ENCODE peak calls at places on chromosomes 2 and 18, in four cellular contexts. N is upper lobe of right lung; Q is GM23248; D is naive thymus-derived CD4-positive, alpha-beta T cell. H is an unnamed sample.
A peak's percentile ranks its signal among the peaks of the same experiment; 100 is the strongest.

GRCh38 chr2:198374375-198375072 is 570.1 kb downstream of the PLCL1 start:
- DNase-seq in D (no peak), Q (peak; percentile 80), N (no peak), H (peak; percentile 22)

GRCh38 chr2:2293527-2294089 is 37.5 kb downstream of the MYT1L start:
- DNase-seq in N (no peak), D (no peak), Q (no peak), H (peak; percentile 30)

GRCh38 chr2:38959938-38960608 is 70.4 kb downstream of the ARHGEF33 start:
- DNase-seq in D (peak; percentile 51), Q (peak; percentile 96), N (peak; percentile 85), H (peak; percentile 69)

GRCh38 chr2:150586858-150587257 is 99.4 kb upstream of the RND3 start:
- DNase-seq in N (no peak), D (no peak), Q (peak; percentile 91), H (no peak)

GRCh38 chr18:46067431-46068007 is 4.5 kb downstream of the PSTPIP2 start:
- DNase-seq in Q (no peak), D (no peak), N (no peak), H (no peak)

GRCh38 chr18:60019463-60019840 is 119.7 kb downstream of the PMAIP1 start:
- DNase-seq in N (no peak), Q (peak; percentile 86), D (no peak), H (no peak)

GRCh38 chr18:61173579-61173978 is 159.7 kb upstream of the CDH20 start:
- DNase-seq in Q (no peak), D (no peak), N (no peak), H (no peak)

GRCh38 chr18:29883114-29883513 is 1159.4 kb downstream of the DSC3 start:
- DNase-seq in Q (no peak), N (no peak), D (no peak), H (no peak)

GRCh38 chr2:64750817-64751285 is 97.1 kb upstream of the SERTAD2 start:
- DNase-seq in N (peak; percentile 100), D (peak; percentile 95), Q (peak; percentile 100), H (peak; percentile 99)

GRCh38 chr2:130898553-130898952 is 61.8 kb downstream of the ARHGEF4 start:
- DNase-seq in N (no peak), Q (no peak), D (no peak), H (no peak)

GRCh38 chr2:1169291-1169949 is 218.8 kb downstream of the SNTG2 start:
- DNase-seq in N (no peak), D (peak; percentile 22), Q (no peak), H (no peak)

GRCh38 chr2:1173528-1173927 is 222.9 kb downstream of the SNTG2 start:
- DNase-seq in N (no peak), Q (no peak), D (no peak), H (no peak)

GRCh38 chr2:1168856-1169255 is 218.2 kb downstream of the SNTG2 start:
- DNase-seq in D (no peak), N (no peak), Q (no peak), H (no peak)

GRCh38 chr2:1170241-1170640 is 219.6 kb downstream of the SNTG2 start:
- DNase-seq in Q (no peak), D (no peak), N (no peak), H (no peak)

GRCh38 chr2:1170711-1171110 is 220.1 kb downstream of the SNTG2 start:
- DNase-seq in Q (no peak), N (no peak), D (no peak), H (no peak)
- H3K9me3 ChIP-seq in Q (no peaks in the 10 kb centered on the region), N (no peaks in the 10 kb centered on the region), D (no peaks in the 10 kb centered on the region), H (no peaks in the 10 kb centered on the region)

GRCh38 chr2:240916571-240917008 is 10.5 kb downstream of the CROCC2 start:
- DNase-seq in Q (peak; percentile 97), D (no peak), N (peak; percentile 76), H (peak; percentile 38)
- H3K4me3 ChIP-seq in Q (no peak overlapping the region), D (no peak overlapping the region), N (no peak overlapping the region), H (no peak overlapping the region)

DNA sequence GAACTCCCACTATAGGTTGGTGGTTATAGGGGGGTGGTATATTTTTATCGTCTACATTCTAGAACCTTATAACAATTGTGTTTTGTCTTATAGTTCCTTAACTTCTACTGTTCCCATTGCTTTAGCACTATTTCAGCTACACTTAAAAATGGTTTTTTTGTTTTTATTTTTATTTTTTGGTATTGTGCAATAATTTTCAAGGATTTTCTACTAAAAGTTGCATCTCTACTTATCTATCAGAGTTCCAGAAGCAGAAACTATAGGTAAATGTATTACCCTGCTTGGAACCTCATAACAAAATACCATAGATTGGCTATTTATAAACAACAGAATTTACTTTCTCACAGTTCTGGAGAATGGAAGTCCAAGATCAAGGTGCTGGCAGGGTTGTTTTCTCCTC is 981.6 kb upstream of the CNTNAP5 start:
- DNase-seq in D (no peak), Q (no peak), N (no peak), H (no peak)
- H3K9me3 ChIP-seq in D (no peaks in the 10 kb centered on the region), Q (no peaks in the 10 kb centered on the region), N (no peaks in the 10 kb centered on the region), H (no peaks in the 10 kb centered on the region)

GRCh38 chr2:161090401-161090800 is 69.8 kb upstream of the TANK start:
- DNase-seq in N (no peak), Q (no peak), D (peak; percentile 27), H (peak; percentile 36)
- H3K4me3 ChIP-seq in N (no peak overlapping the region), Q (no peak overlapping the region), D (peak overlapping the region; percentile 20), H (no peak overlapping the region)

GRCh38 chr2:26077291-26077690 is 43.4 kb downstream of the RAB10 start:
- DNase-seq in D (no peak), N (no peak), Q (no peak), H (no peak)

GRCh38 chr2:26080356-26080755 is 46.5 kb downstream of the RAB10 start:
- DNase-seq in D (no peak), N (no peak), Q (peak; percentile 5), H (no peak)

GRCh38 chr2:26076001-26076587 is 42.2 kb downstream of the RAB10 start:
- DNase-seq in N (no peak), Q (no peak), D (no peak), H (no peak)

GRCh38 chr2:26081601-26082000 is 47.7 kb downstream of the RAB10 start:
- DNase-seq in Q (no peak), D (no peak), N (no peak), H (no peak)

GRCh38 chr2:26078939-26079338 is 45.1 kb downstream of the RAB10 start:
- DNase-seq in D (no peak), N (no peak), Q (no peak), H (no peak)
- H3K9me3 ChIP-seq in D (no peaks in the 10 kb centered on the region), N (no peaks in the 10 kb centered on the region), Q (no peaks in the 10 kb centered on the region), H (no peaks in the 10 kb centered on the region)

GRCh38 chr2:119696005-119696404 is 17.0 kb downstream of the TMEM177 start:
- DNase-seq in N (no peak), D (no peak), Q (no peak), H (no peak)

GRCh38 chr2:119694470-119694993 is 15.5 kb downstream of the TMEM177 start:
- DNase-seq in N (no peak), Q (no peak), D (no peak), H (no peak)

GRCh38 chr2:119693967-119694366 is 15.0 kb downstream of the TMEM177 start:
- DNase-seq in Q (no peak), N (no peak), D (no peak), H (no peak)

GRCh38 chr2:119693567-119693966 is 14.6 kb downstream of the TMEM177 start:
- DNase-seq in D (no peak), Q (no peak), N (no peak), H (no peak)

DNA sequence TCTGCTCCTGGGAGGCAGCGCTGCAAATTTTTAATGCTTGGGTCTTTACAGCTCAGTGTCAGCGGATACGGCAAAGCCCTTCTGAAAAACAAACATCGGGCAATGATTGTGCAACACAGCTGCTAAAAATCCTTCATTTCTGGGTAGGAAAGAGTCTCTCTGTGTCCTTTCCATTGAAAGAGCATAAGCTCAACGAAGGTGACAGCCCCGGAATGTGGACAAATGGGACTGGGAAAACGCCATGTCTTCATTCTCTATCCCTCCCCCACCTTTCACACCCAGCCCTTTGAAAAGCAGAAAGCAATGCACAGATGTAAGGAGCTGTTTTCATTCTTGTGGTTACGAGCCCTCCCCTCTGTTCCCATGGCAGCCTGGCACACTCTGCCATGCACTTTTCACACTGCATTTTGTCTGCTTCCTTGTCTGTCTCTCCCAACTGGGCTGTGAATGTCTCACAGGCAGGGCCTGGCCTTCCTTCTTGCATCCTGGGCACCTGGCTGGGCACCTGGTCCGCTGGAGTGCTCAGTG is 16.1 kb downstream of the TMEM177 start:
- DNase-seq in Q (peak; percentile 69), N (no peak), D (peak; percentile 72), H (no peak)
- H3K4me3 ChIP-seq in Q (peak overlapping the region; percentile 46), N (peak overlapping the region; percentile 14), D (peak overlapping the region; percentile 53), H (no peak overlapping the region)

GRCh38 chr2:116440104-116440653 is 1374.3 kb upstream of the DDX18 start:
- DNase-seq in Q (no peak), N (no peak), D (no peak), H (no peak)
- H3K9me3 ChIP-seq in Q (peaks cover 2% of the 10 kb centered on the region), N (no peaks in the 10 kb centered on the region), D (no peaks in the 10 kb centered on the region), H (peaks cover 16% of the 10 kb centered on the region)